ENCODE peak calls at places on chromosomes 13 and 19, in six cellular contexts. K is caudate nucleus, A is substantia nigra, O is AG08396, V is mucosa of descending colon, I is body of pancreas. P is an unnamed sample.

GRCh38 chr19:3554254-3555083 is 2.9 kb downstream of the MFSD12 start:
- DNase-seq in A (no peak), V (no peak), K (no peak), I (no peak), O (no peak), P (no peak)

GRCh38 chr13:66501187-66501586 is 728.9 kb downstream of the PCDH9 start:
- DNase-seq in V (no peak), I (no peak), O (no peak), K (no peak), A (no peak), P (no peak)

GRCh38 chr13:21075303-21076264 is 14.2 kb upstream of the LATS2 start:
- DNase-seq in I (peak), V (peak), K (no peak), A (no peak), O (no peak), P (no peak)

GRCh38 chr13:90615767-90616166 is 731.7 kb upstream of the MIR17HG start:
- DNase-seq in V (no peak), K (no peak), I (no peak), O (no peak), A (no peak), P (no peak)

GRCh38 chr13:72875233-72875632 is 93.3 kb downstream of the PIBF1 start:
- DNase-seq in A (no peak), O (no peak), I (no peak), K (no peak), V (no peak), P (no peak)

GRCh38 chr13:96817336-96817941 is 176.8 kb downstream of the OXGR1 start:
- DNase-seq in O (no peak), K (no peak), A (no peak), V (peak), I (no peak), P (no peak)

GRCh38 chr13:51998723-51999471 is 12.4 kb downstream of the ATP7B start:
- DNase-seq in V (no peak), I (no peak), O (no peak), A (no peak), K (no peak), P (no peak)

GRCh38 chr13:28358673-28359072 is 136.3 kb downstream of the FLT1 start:
- DNase-seq in I (no peak), K (no peak), V (no peak), O (no peak), A (no peak), P (no peak)

GRCh38 chr19:3665681-3666544 is 34.4 kb downstream of the PIP5K1C start:
- DNase-seq in O (peak), K (no peak), V (peak), I (peak), A (peak), P (peak)

GRCh38 chr19:991174-991931 is 7.2 kb downstream of the WDR18 start:
- DNase-seq in A (no peak), K (no peak), V (peak), I (no peak), O (peak), P (no peak)

GRCh38 chr19:17610384-17610783 is 54.9 kb downstream of the COLGALT1 start:
- DNase-seq in K (no peak), O (peak), V (no peak), I (no peak), A (no peak), P (no peak)

GRCh38 chr13:49314344-49314882 is 66.7 kb downstream of the CDADC1 start:
- DNase-seq in O (no peak), A (no peak), V (no peak), I (no peak), K (no peak), P (no peak)

GRCh38 chr19:40253611-40254092 is 27.2 kb upstream of the CCNP start:
- DNase-seq in O (no peak), V (no peak), A (no peak), K (no peak), I (no peak), P (no peak)

GRCh38 chr13:73929287-73929932 is 204.8 kb downstream of the KLF12 start:
- DNase-seq in K (no peak), V (no peak), O (no peak), I (no peak), A (no peak), P (no peak)

GRCh38 chr13:94140027-94140426 is 339.5 kb downstream of the DCT start:
- DNase-seq in I (no peak), K (no peak), O (no peak), A (no peak), V (no peak), P (no peak)

GRCh38 chr19:5961969-5962945 is 15.7 kb downstream of the RANBP3 start:
- DNase-seq in I (peak), V (peak), K (no peak), O (peak), A (no peak), P (peak)

GRCh38 chr13:49953560-49953959 is 17.4 kb upstream of the SPRYD7 start:
- DNase-seq in O (no peak), K (no peak), V (no peak), A (no peak), I (no peak), P (no peak)

GRCh38 chr19:57887195-57887941 is 1.5 kb downstream of the ZNF814 start:
- DNase-seq in V (peak), K (no peak), O (no peak), I (no peak), A (no peak), P (peak)

GRCh38 chr13:113764793-113765190 is 5.8 kb downstream of the TMEM255B start:
- DNase-seq in K (no peak), V (no peak), A (no peak), I (no peak), O (no peak), P (no peak)

GRCh38 chr19:43527860-43528622 is 1.0 kb upstream of the ETHE1 start:
- DNase-seq in I (peak), A (no peak), O (no peak), V (peak), K (no peak), P (no peak)

GRCh38 chr13:99040536-99041141 is 62.8 kb upstream of the DOCK9 start:
- DNase-seq in O (no peak), A (no peak), V (no peak), K (no peak), I (no peak), P (no peak)

GRCh38 chr19:58182577-58182988 is 278 bp upstream of the ZNF274 start:
- DNase-seq in K (no peak), A (no peak), I (no peak), V (no peak), O (no peak), P (no peak)

GRCh38 chr13:98083936-98084335 is 59.0 kb upstream of the FARP1 start:
- DNase-seq in A (no peak), V (no peak), O (no peak), I (no peak), K (no peak), P (no peak)

GRCh38 chr13:94480672-94481145 is 1.2 kb upstream of the DCT start:
- DNase-seq in I (no peak), O (no peak), A (no peak), V (no peak), K (no peak), P (no peak)

GRCh38 chr13:113981201-113981605 is 7.3 kb upstream of the C13orf46 start:
- DNase-seq in I (peak), O (no peak), V (peak), K (no peak), A (no peak), P (peak)

GRCh38 chr13:48647625-48648024 is 6.1 kb upstream of the CYSLTR2 start:
- DNase-seq in A (no peak), O (no peak), K (no peak), V (peak), I (peak), P (no peak)